ENCODE peak calls at places on chromosome 9, in eight cellular contexts. One of them, this sample, is unnamed.

GRCh38 chr9:97419315-97419867 is 7.5 kb downstream of the TDRD7 start:
- DNase-seq in fibroblast of pulmonary artery: peak
- DNase-seq in fibroblast of mammary gland: peak
- DNase-seq in foreskin fibroblast: peak
- DNase-seq in SK-N-SH: no peak
- DNase-seq in AG09309: peak
- DNase-seq in body of pancreas: no peak
- DNase-seq in A549: no peak
- DNase-seq in this sample: peak

GRCh38 chr9:6218099-6218502 is 2.5 kb downstream of the IL33 start:
- DNase-seq in foreskin fibroblast: peak
- DNase-seq in A549: no peak
- DNase-seq in AG09309: no peak
- DNase-seq in fibroblast of pulmonary artery: peak
- DNase-seq in SK-N-SH: no peak
- DNase-seq in body of pancreas: no peak
- DNase-seq in fibroblast of mammary gland: peak
- DNase-seq in this sample: peak

GRCh38 chr9:5764130-5764868 is 68.6 kb downstream of the ERMP1 start:
- DNase-seq in foreskin fibroblast: no peak
- DNase-seq in A549: no peak
- DNase-seq in body of pancreas: no peak
- DNase-seq in fibroblast of mammary gland: no peak
- DNase-seq in fibroblast of pulmonary artery: no peak
- DNase-seq in SK-N-SH: no peak
- DNase-seq in AG09309: no peak
- DNase-seq in this sample: no peak

GRCh38 chr9:87494970-87495471 is 2.6 kb upstream of the DAPK1 start:
- DNase-seq in A549: no peak
- DNase-seq in fibroblast of mammary gland: peak
- DNase-seq in fibroblast of pulmonary artery: no peak
- DNase-seq in body of pancreas: no peak
- DNase-seq in SK-N-SH: no peak
- DNase-seq in AG09309: no peak
- DNase-seq in foreskin fibroblast: peak
- DNase-seq in this sample: peak

GRCh38 chr9:97980918-97981827 is 2.0 kb upstream of the ANP32B start:
- DNase-seq in foreskin fibroblast: peak
- DNase-seq in AG09309: no peak
- DNase-seq in A549: no peak
- DNase-seq in fibroblast of mammary gland: peak
- DNase-seq in fibroblast of pulmonary artery: no peak
- DNase-seq in SK-N-SH: peak
- DNase-seq in body of pancreas: no peak
- DNase-seq in this sample: peak

GRCh38 chr9:70113403-70114022 is 69.9 kb downstream of the MAMDC2 start:
- DNase-seq in SK-N-SH: peak
- DNase-seq in AG09309: no peak
- DNase-seq in A549: peak
- DNase-seq in fibroblast of pulmonary artery: peak
- DNase-seq in fibroblast of mammary gland: peak
- DNase-seq in body of pancreas: peak
- DNase-seq in foreskin fibroblast: peak
- DNase-seq in this sample: peak

GRCh38 chr9:18743976-18744375 is 270.0 kb downstream of the ADAMTSL1 start:
- DNase-seq in fibroblast of mammary gland: peak
- DNase-seq in fibroblast of pulmonary artery: peak
- DNase-seq in SK-N-SH: no peak
- DNase-seq in foreskin fibroblast: peak
- DNase-seq in A549: no peak
- DNase-seq in body of pancreas: no peak
- DNase-seq in AG09309: no peak
- DNase-seq in this sample: peak

GRCh38 chr9:93955356-93956182 is 414 bp upstream of the BARX1 start:
- DNase-seq in AG09309: no peak
- DNase-seq in A549: peak
- DNase-seq in fibroblast of mammary gland: no peak
- DNase-seq in SK-N-SH: peak
- DNase-seq in fibroblast of pulmonary artery: no peak
- DNase-seq in foreskin fibroblast: no peak
- DNase-seq in body of pancreas: no peak
- DNase-seq in this sample: no peak

GRCh38 chr9:69931340-69931739 is 110.7 kb downstream of the CFAP95 start:
- DNase-seq in fibroblast of mammary gland: no peak
- DNase-seq in AG09309: no peak
- DNase-seq in A549: no peak
- DNase-seq in foreskin fibroblast: peak
- DNase-seq in fibroblast of pulmonary artery: peak
- DNase-seq in body of pancreas: no peak
- DNase-seq in SK-N-SH: no peak
- DNase-seq in this sample: no peak

GRCh38 chr9:84828101-84828500 is 158.6 kb downstream of the NTRK2 start:
- DNase-seq in A549: no peak
- DNase-seq in fibroblast of mammary gland: no peak
- DNase-seq in body of pancreas: no peak
- DNase-seq in AG09309: no peak
- DNase-seq in SK-N-SH: no peak
- DNase-seq in foreskin fibroblast: no peak
- DNase-seq in fibroblast of pulmonary artery: no peak
- DNase-seq in this sample: no peak

GRCh38 chr9:69054989-69055388 is 19.4 kb downstream of the FXN start:
- DNase-seq in fibroblast of pulmonary artery: no peak
- DNase-seq in body of pancreas: no peak
- DNase-seq in SK-N-SH: no peak
- DNase-seq in fibroblast of mammary gland: no peak
- DNase-seq in A549: no peak
- DNase-seq in AG09309: no peak
- DNase-seq in foreskin fibroblast: no peak
- DNase-seq in this sample: no peak

GRCh38 chr9:134320195-134320885 is 5.9 kb upstream of the RXRA start:
- DNase-seq in A549: no peak
- DNase-seq in SK-N-SH: no peak
- DNase-seq in foreskin fibroblast: no peak
- DNase-seq in fibroblast of pulmonary artery: no peak
- DNase-seq in body of pancreas: no peak
- DNase-seq in fibroblast of mammary gland: no peak
- DNase-seq in AG09309: no peak
- DNase-seq in this sample: no peak

GRCh38 chr9:14205463-14205862 is 108.5 kb downstream of the NFIB start:
- DNase-seq in AG09309: no peak
- DNase-seq in fibroblast of pulmonary artery: peak
- DNase-seq in foreskin fibroblast: peak
- DNase-seq in body of pancreas: no peak
- DNase-seq in fibroblast of mammary gland: peak
- DNase-seq in SK-N-SH: no peak
- DNase-seq in A549: peak
- DNase-seq in this sample: peak

GRCh38 chr9:69155341-69156030 is 18.6 kb upstream of the TJP2 start:
- DNase-seq in A549: no peak
- DNase-seq in AG09309: no peak
- DNase-seq in fibroblast of mammary gland: no peak
- DNase-seq in body of pancreas: no peak
- DNase-seq in foreskin fibroblast: no peak
- DNase-seq in SK-N-SH: no peak
- DNase-seq in fibroblast of pulmonary artery: no peak
- DNase-seq in this sample: peak

GRCh38 chr9:113350937-113351336 is 1.6 kb downstream of the BSPRY start:
- DNase-seq in fibroblast of pulmonary artery: no peak
- DNase-seq in AG09309: no peak
- DNase-seq in body of pancreas: no peak
- DNase-seq in foreskin fibroblast: no peak
- DNase-seq in fibroblast of mammary gland: no peak
- DNase-seq in SK-N-SH: no peak
- DNase-seq in A549: no peak
- DNase-seq in this sample: no peak

GRCh38 chr9:115492869-115493268 is 374.9 kb upstream of the TNC start:
- DNase-seq in AG09309: no peak
- DNase-seq in fibroblast of mammary gland: no peak
- DNase-seq in fibroblast of pulmonary artery: no peak
- DNase-seq in A549: no peak
- DNase-seq in body of pancreas: no peak
- DNase-seq in foreskin fibroblast: no peak
- DNase-seq in SK-N-SH: no peak
- DNase-seq in this sample: no peak

GRCh38 chr9:133950206-133950915 is 41.8 kb downstream of the VAV2 start:
- DNase-seq in fibroblast of pulmonary artery: peak
- DNase-seq in fibroblast of mammary gland: no peak
- DNase-seq in body of pancreas: no peak
- DNase-seq in AG09309: no peak
- DNase-seq in A549: no peak
- DNase-seq in SK-N-SH: no peak
- DNase-seq in foreskin fibroblast: peak
- DNase-seq in this sample: no peak

DNA sequence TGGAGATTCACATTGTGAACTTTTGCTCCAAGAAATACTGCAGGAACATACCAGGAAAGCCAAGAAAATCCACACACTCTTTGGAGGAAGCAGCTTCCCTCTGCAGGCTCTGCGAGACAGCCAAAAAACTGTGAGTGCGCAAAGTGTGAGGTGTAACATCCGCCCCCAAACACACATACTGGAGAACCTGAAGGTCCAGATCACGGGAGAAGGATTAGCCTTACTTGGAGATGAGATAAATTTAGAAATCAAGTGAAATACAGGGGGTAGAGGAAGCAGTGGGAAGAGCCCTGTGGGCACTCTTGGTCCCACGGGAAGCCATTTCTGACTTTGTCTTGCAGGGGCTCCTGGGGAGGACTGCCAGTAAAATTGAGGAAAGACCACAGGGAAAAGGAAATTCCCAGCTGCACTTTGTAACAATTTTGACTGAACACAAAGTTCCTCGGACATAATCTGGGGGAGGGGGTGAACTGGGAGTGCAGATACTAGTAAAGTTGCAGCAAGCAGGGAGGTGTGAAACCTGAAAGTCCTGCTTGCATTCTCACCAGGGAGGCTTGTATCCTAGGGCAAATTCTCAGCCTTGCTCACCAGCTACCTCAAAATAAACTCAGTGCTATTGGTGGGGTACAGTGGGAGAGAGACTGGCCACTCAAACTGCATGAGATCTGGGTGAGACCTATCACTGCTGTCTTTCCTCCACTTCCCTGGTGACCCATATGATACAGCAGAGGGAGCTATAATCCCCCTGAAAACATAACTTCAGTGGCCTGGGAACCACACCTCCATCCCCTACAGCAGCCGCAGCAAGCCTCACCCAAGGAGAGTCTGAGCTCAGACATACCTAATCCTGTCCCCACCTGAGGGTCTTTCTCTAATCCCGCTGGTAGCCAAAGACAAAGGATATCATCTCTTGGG is 109.1 kb downstream of the ALDH1A1 start:
- DNase-seq in fibroblast of pulmonary artery: no peak
- DNase-seq in SK-N-SH: no peak
- DNase-seq in AG09309: no peak
- DNase-seq in foreskin fibroblast: no peak
- DNase-seq in fibroblast of mammary gland: no peak
- DNase-seq in A549: peak
- DNase-seq in body of pancreas: no peak
- DNase-seq in this sample: peak
- TF ChIP-seq CTCF in fibroblast of pulmonary artery: peak
- TF ChIP-seq CTCF in SK-N-SH: no peak
- TF ChIP-seq CTCF in AG09309: no peak
- TF ChIP-seq CTCF in foreskin fibroblast: no peak
- TF ChIP-seq CTCF in fibroblast of mammary gland: peak
- TF ChIP-seq CTCF in A549: peak
- TF ChIP-seq CTCF in body of pancreas: no peak
- TF ChIP-seq CTCF in this sample: no peak

GRCh38 chr9:15293727-15294405 is 13.2 kb downstream of the TTC39B start:
- DNase-seq in body of pancreas: no peak
- DNase-seq in A549: no peak
- DNase-seq in fibroblast of pulmonary artery: no peak
- DNase-seq in fibroblast of mammary gland: peak
- DNase-seq in AG09309: no peak
- DNase-seq in foreskin fibroblast: peak
- DNase-seq in SK-N-SH: no peak
- DNase-seq in this sample: no peak
- H3K4me3 ChIP-seq in body of pancreas: no peak
- H3K4me3 ChIP-seq in A549: no peak
- H3K4me3 ChIP-seq in fibroblast of pulmonary artery: no peak
- H3K4me3 ChIP-seq in fibroblast of mammary gland: no peak
- H3K4me3 ChIP-seq in AG09309: no peak
- H3K4me3 ChIP-seq in foreskin fibroblast: peak
- H3K4me3 ChIP-seq in SK-N-SH: no peak
- H3K4me3 ChIP-seq in this sample: no peak

DNA sequence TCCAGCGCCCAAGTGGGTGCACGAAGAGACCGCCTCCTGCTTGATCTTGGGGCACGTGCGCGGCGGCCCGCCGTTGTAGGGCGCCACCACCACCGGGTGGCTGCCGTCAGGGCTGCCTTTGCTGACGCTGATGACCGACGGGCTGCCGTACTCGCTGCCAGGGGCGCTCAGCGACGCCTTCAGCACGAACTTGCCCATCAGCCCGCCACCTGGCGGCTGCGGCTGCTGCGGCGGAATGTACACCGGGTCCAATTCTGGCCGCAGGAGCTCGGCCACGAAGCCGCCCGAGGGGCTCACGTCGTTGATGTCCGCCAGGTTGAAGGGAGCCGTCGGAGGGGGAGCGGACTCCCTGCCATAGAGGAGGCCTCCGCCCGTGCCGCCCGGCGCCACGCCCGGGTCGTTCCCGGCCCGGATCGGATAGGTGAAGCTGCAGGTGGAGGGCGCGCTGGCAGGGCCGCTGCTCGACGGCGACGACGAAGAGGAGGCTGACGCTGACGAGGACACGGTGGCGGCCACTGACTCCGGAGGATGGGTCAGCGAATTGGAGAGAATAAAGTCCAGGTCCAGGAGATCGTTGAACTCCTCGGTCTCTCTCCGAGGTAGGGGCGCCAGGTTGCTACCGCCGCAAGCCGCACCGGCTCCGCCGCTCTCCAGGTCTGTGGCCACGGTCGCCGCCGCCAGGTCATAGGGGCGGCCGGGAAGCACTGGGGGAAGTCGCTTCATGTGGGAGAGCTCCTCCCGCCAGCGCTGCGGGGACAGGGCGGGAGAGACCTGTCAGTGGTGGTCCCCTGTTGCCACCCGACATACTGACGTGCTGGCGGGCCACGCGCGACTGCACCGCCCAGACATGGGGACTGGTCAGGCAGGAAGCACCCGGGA is 1.8 kb downstream of the KLF4 start:
- DNase-seq in foreskin fibroblast: peak
- DNase-seq in A549: peak
- DNase-seq in fibroblast of mammary gland: peak
- DNase-seq in AG09309: no peak
- DNase-seq in body of pancreas: peak
- DNase-seq in fibroblast of pulmonary artery: peak
- DNase-seq in SK-N-SH: peak
- DNase-seq in this sample: peak
- TF ChIP-seq CTCF in foreskin fibroblast: peak
- TF ChIP-seq CTCF in A549: peak
- TF ChIP-seq CTCF in fibroblast of mammary gland: peak
- TF ChIP-seq CTCF in AG09309: peak
- TF ChIP-seq CTCF in body of pancreas: peak
- TF ChIP-seq CTCF in fibroblast of pulmonary artery: peak
- TF ChIP-seq CTCF in SK-N-SH: peak
- TF ChIP-seq CTCF in this sample: peak

DNA sequence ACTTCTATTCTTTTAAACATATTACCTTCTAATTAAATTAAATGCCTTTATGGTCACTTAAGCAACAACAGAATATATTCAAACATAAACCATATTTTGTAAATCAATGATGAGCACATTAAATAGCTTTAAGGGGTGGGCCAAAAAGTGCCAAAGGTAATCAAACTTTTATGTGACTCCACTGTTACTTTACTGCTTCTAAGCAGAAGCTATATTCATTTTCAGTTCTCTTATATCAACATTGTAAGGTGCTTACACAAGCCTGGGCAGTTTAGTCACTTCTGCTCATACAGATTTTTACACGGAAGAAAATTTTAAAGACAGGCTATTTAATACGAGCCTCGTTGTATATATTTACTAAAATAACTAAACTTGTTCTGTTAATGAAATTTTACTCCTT is 30.0 kb downstream of the RFX3 start:
- DNase-seq in fibroblast of mammary gland: no peak
- DNase-seq in A549: no peak
- DNase-seq in body of pancreas: no peak
- DNase-seq in foreskin fibroblast: no peak
- DNase-seq in SK-N-SH: no peak
- DNase-seq in fibroblast of pulmonary artery: no peak
- DNase-seq in AG09309: no peak
- DNase-seq in this sample: peak
- H3K4me3 ChIP-seq in fibroblast of mammary gland: no peak
- H3K4me3 ChIP-seq in A549: no peak
- H3K4me3 ChIP-seq in body of pancreas: no peak
- H3K4me3 ChIP-seq in foreskin fibroblast: no peak
- H3K4me3 ChIP-seq in SK-N-SH: no peak
- H3K4me3 ChIP-seq in fibroblast of pulmonary artery: no peak
- H3K4me3 ChIP-seq in AG09309: no peak
- H3K4me3 ChIP-seq in this sample: no peak